ENCODE peak calls at places on chromosomes 3 and 15, in ten cellular contexts. T is IMR-90, Z is colonic mucosa, P is adrenal gland, Q is cardiac muscle cell, I is left lung, D is left ventricle myocardium inferior, V is pancreas, L is fibroblast of lung, G is kidney. R is an unnamed sample. For H3K4me1, the result is how much of the 10 kb centered on the place peaks cover.

GRCh38 chr15:74956648-74957300 is at the start of gene RPP25:
- DNase-seq in T (peak), Z (peak), P (peak), Q (peak), I (peak), D (peak), V (peak), L (peak), G (peak), R (peak)

GRCh38 chr3:33439421-33440327 is 531 bp downstream of the UBP1 start:
- DNase-seq in T (peak), Z (peak), P (peak), Q (peak), I (peak), D (peak), V (peak), L (peak), G (peak), R (peak)

GRCh38 chr15:89423981-89424380 is 72.4 kb downstream of the RHCG start:
- DNase-seq in T (no peak), Z (no peak), P (no peak), Q (no peak), I (no peak), D (no peak), V (no peak), L (no peak), G (peak), R (no peak)

GRCh38 chr15:90389513-90389912 is 1.5 kb downstream of the IQGAP1 start:
- DNase-seq in T (no peak), Z (no peak), P (no peak), Q (no peak), I (no peak), D (no peak), V (no peak), L (no peak), G (no peak), R (no peak)

GRCh38 chr3:125059488-125060245 is 3.9 kb upstream of the HEG1 start:
- DNase-seq in T (peak), Z (no peak), P (no peak), Q (peak), I (no peak), D (no peak), V (no peak), L (peak), G (no peak), R (no peak)

GRCh38 chr15:66573719-66574641 is 8.2 kb upstream of the LCTL start:
- DNase-seq in T (peak), Z (no peak), P (no peak), Q (peak), I (no peak), D (no peak), V (peak), L (peak), G (peak), R (no peak)

GRCh38 chr3:142929109-142929508 is 34.4 kb downstream of the PAQR9 start:
- DNase-seq in T (peak), Z (peak), P (peak), Q (peak), I (no peak), D (peak), V (no peak), L (peak), G (no peak), R (peak)

GRCh38 chr15:69793783-69794451 is 303.8 kb downstream of the TLE3 start:
- DNase-seq in T (no peak), Z (no peak), P (no peak), Q (no peak), I (no peak), D (no peak), V (no peak), L (no peak), G (no peak), R (no peak)

GRCh38 chr3:118931996-118932395 is 102.7 kb downstream of the IGSF11 start:
- DNase-seq in T (no peak), Z (no peak), P (no peak), Q (no peak), I (no peak), D (no peak), V (no peak), L (no peak), G (no peak), R (no peak)

GRCh38 chr15:48481802-48482201 is 150.6 kb downstream of the DUT start:
- DNase-seq in T (peak), Z (no peak), P (no peak), Q (no peak), I (no peak), D (no peak), V (no peak), L (peak), G (no peak), R (no peak)

GRCh38 chr3:173893066-173893465 is 495.5 kb downstream of the NLGN1 start:
- DNase-seq in T (peak), Z (no peak), P (no peak), Q (no peak), I (no peak), D (no peak), V (no peak), L (peak), G (no peak), R (no peak)

GRCh38 chr15:57992761-57993295 is 72.7 kb downstream of the ALDH1A2 start:
- DNase-seq in T (no peak), Z (no peak), P (no peak), Q (no peak), I (no peak), D (no peak), V (no peak), L (no peak), G (no peak), R (no peak)

GRCh38 chr15:81749667-81750360 is 296.0 kb downstream of the MEX3B start:
- DNase-seq in T (no peak), Z (no peak), P (no peak), Q (no peak), I (peak), D (peak), V (peak), L (no peak), G (no peak), R (no peak)

GRCh38 chr3:14601692-14602005 is 49.9 kb upstream of the CCDC174 start:
- DNase-seq in T (no peak), Z (no peak), P (no peak), Q (no peak), I (no peak), D (no peak), V (no peak), L (no peak), G (no peak), R (no peak)

GRCh38 chr3:114451561-114452018 is 157.8 kb downstream of the TIGIT start:
- DNase-seq in T (peak), Z (peak), P (peak), Q (peak), I (no peak), D (peak), V (no peak), L (peak), G (no peak), R (peak)
- H3K4me3 ChIP-seq in T (peak), Z (no peak), P (no peak), Q (peak), I (no peak), D (peak), V (peak), L (peak), G (no peak), R (no peak)

GRCh38 chr3:170848294-170848917 is 21.6 kb downstream of the RPL22L1 start:
- DNase-seq in T (peak), Z (no peak), P (no peak), Q (peak), I (no peak), D (no peak), V (no peak), L (peak), G (no peak), R (no peak)
- TF ChIP-seq CTCF in T (peak), Z (peak), P (peak), Q (peak), I (peak), D (peak), V (no peak), L (no peak), G (no peak), R (no peak)

DNA sequence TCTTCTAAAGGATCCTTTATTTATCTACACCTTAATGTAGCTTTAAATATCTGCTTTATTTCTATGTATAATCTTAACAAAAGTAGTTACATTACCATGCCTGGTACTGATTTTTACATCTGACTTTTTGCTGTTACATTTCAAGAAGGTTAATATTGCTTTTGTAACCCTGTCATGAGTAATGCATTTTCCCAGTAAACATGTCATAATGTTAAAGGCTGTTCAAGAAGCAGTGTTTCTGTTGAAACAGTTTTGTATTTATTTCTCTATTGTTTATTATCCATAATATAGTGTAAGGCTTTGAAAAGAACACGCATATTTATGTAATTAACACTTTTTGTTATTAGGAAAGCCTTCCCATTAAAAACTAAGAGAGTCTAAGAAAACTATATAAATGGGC is 98.5 kb upstream of the SOX2 start:
- DNase-seq in T (no peak), Z (no peak), P (no peak), Q (no peak), I (no peak), D (no peak), V (no peak), L (no peak), G (no peak), R (no peak)
- H3K4me1 ChIP-seq in T (under half), Z (under half), P (under half), Q (under half), I (under half), D (under half), V (under half), L (under half), G (under half), R (under half)

DNA sequence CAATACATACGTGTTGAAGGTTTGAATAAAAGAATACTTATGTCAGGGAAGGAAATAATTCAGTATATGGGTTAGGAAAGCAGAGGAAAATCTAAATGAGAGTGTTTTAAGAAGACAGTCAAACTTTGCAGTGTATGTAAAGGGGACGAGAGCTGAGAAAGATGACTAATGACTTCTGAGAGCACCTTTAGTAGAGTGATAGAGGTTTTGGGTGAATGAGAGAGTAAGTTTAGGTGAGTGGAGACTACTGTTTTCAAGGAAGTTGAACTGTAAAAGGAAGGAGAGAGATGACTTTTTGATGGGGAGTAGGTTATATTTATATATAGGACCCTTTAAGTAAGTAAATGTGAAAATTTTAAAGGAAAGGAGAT is 9.4 kb downstream of the TBC1D23 start:
- DNase-seq in T (no peak), Z (no peak), P (no peak), Q (no peak), I (no peak), D (no peak), V (no peak), L (no peak), G (no peak), R (no peak)
- H3K4me3 ChIP-seq in T (peak), Z (no peak), P (no peak), Q (no peak), I (no peak), D (no peak), V (no peak), L (peak), G (no peak), R (no peak)

R was measured in mucosa of descending colon.